ENCODE peak calls at places on chromosomes 2 and 18, in five cellular contexts. V is DMS79; Y is stimulated activated CD8-positive, alpha-beta memory T cell treated with anti-CD3 and anti-CD28 coated beads, Interleukin-12 subunit alpha, Interleukin-12 subunit beta, amount 100 ng/mL, for 1 hour; N is hepatic stellate cell; X is globus pallidus. Z is an unnamed sample.

GRCh38 chr2:133489641-133490411 is 78.4 kb downstream of the NCKAP5 start:
- DNase-seq in N (no peak), X (no peak), Y (no peak), V (no peak), Z (no peak)

GRCh38 chr2:112005391-112006075 is 49.5 kb upstream of the TMEM87B start:
- DNase-seq in X (no peak), V (no peak), N (no peak), Y (no peak), Z (no peak)

GRCh38 chr2:136411946-136412345 is 294.0 kb upstream of the CXCR4 start:
- DNase-seq in X (no peak), Y (no peak), N (no peak), V (no peak), Z (no peak)

GRCh38 chr2:232658217-232658785 is 24.9 kb downstream of the EFHD1 start:
- DNase-seq in N (no peak), V (no peak), X (no peak), Y (no peak), Z (no peak)

GRCh38 chr18:54240629-54241107 is 16.2 kb upstream of the MBD2 start:
- DNase-seq in Y (no peak), V (no peak), X (no peak), N (no peak), Z (no peak)

GRCh38 chr2:41895334-41895664 is 152.5 kb upstream of the PKDCC start:
- DNase-seq in V (no peak), Y (no peak), N (no peak), X (no peak), Z (no peak)

GRCh38 chr18:30016179-30016578 is 1026.4 kb downstream of the DSC3 start:
- DNase-seq in V (no peak), X (no peak), N (no peak), Y (no peak), Z (no peak)

GRCh38 chr2:229633546-229633945 is 80.8 kb downstream of the DNER start:
- DNase-seq in X (peak), N (no peak), V (no peak), Y (no peak), Z (peak)

GRCh38 chr2:66445076-66445724 is 10.3 kb downstream of the MEIS1 start:
- DNase-seq in X (no peak), V (no peak), N (no peak), Y (no peak), Z (no peak)

GRCh38 chr2:149733936-149734685 is 146.5 kb upstream of the MMADHC start:
- DNase-seq in X (no peak), V (no peak), N (peak), Y (no peak), Z (no peak)

GRCh38 chr2:70143314-70144150 is 47.3 kb downstream of the C2orf42 start:
- DNase-seq in Y (no peak), X (no peak), V (peak), N (no peak), Z (peak)

GRCh38 chr18:805008-805754 is 6.9 kb downstream of the YES1 start:
- DNase-seq in X (no peak), Y (no peak), V (no peak), N (no peak), Z (no peak)

GRCh38 chr2:102187191-102188150 is 648 bp downstream of the IL1RL2 start:
- DNase-seq in N (peak), Y (no peak), X (peak), V (no peak), Z (peak)

GRCh38 chr2:58156780-58157179 is 84.3 kb downstream of the FANCL start:
- DNase-seq in V (no peak), Y (no peak), X (no peak), N (no peak), Z (no peak)

GRCh38 chr18:50190236-50190635 is 4.7 kb downstream of the MYO5B start:
- DNase-seq in V (no peak), Y (no peak), X (no peak), N (no peak), Z (no peak)

GRCh38 chr2:215370116-215370965 is 58.5 kb downstream of the ATIC start:
- DNase-seq in X (no peak), Y (no peak), V (no peak), N (no peak), Z (no peak)

GRCh38 chr2:20621366-20622295 is 29.3 kb downstream of the HS1BP3 start:
- DNase-seq in N (no peak), Y (no peak), V (no peak), X (no peak), Z (no peak)

GRCh38 chr2:177393824-177394614 is 1.4 kb downstream of the AGPS start:
- DNase-seq in N (no peak), V (no peak), Y (no peak), X (no peak), Z (no peak)

GRCh38 chr2:177265386-177265690 is 811 bp upstream of the NFE2L2 start:
- DNase-seq in Y (peak), X (no peak), V (peak), N (no peak), Z (peak)

GRCh38 chr2:149617057-149617456 is 29.5 kb upstream of the MMADHC start:
- DNase-seq in X (no peak), N (no peak), Y (no peak), V (no peak), Z (no peak)

GRCh38 chr18:37450434-37451133 is 115.0 kb downstream of the CELF4 start:
- DNase-seq in N (no peak), Y (no peak), X (no peak), V (no peak), Z (no peak)

GRCh38 chr2:224969095-224969494 is 73.2 kb downstream of the DOCK10 start:
- DNase-seq in Y (no peak), N (no peak), V (no peak), X (no peak), Z (no peak)

GRCh38 chr2:147463881-147464520 is 380.8 kb upstream of the ACVR2A start:
- DNase-seq in N (no peak), X (no peak), Y (no peak), V (no peak), Z (no peak)

GRCh38 chr2:230225486-230225885 is at the start of gene SP140:
- DNase-seq in N (no peak), X (peak), Y (peak), V (no peak), Z (peak)

GRCh38 chr18:75502286-75502685 is 74.8 kb upstream of the SMIM21 start:
- DNase-seq in X (no peak), N (no peak), V (no peak), Y (no peak), Z (no peak)